ENCODE peak calls at places on chromosome 19, in five cellular contexts. One of them, this sample, is unnamed.

GRCh38 chr19:2549701-2550191 is 73.8 kb downstream of the GADD45B start:
- DNase-seq in H9: no peak
- DNase-seq in mesendoderm: no peak
- DNase-seq in IMR-90: peak
- DNase-seq in neuronal stem cell: no peak
- DNase-seq in this sample: peak

GRCh38 chr19:3750211-3750610 is 11.3 kb downstream of the APBA3 start:
- DNase-seq in IMR-90: no peak
- DNase-seq in neuronal stem cell: no peak
- DNase-seq in H9: no peak
- DNase-seq in mesendoderm: no peak
- DNase-seq in this sample: no peak

GRCh38 chr19:48739400-48739825 is 997 bp downstream of the RASIP1 start:
- DNase-seq in neuronal stem cell: no peak
- DNase-seq in IMR-90: no peak
- DNase-seq in H9: no peak
- DNase-seq in mesendoderm: no peak
- DNase-seq in this sample: no peak

GRCh38 chr19:1027020-1027952 is 878 bp downstream of the CNN2 start:
- DNase-seq in mesendoderm: peak
- DNase-seq in H9: no peak
- DNase-seq in IMR-90: no peak
- DNase-seq in neuronal stem cell: peak
- DNase-seq in this sample: no peak

GRCh38 chr19:1855828-1856255 is 7.5 kb downstream of the KLF16 start:
- DNase-seq in mesendoderm: no peak
- DNase-seq in IMR-90: peak
- DNase-seq in neuronal stem cell: no peak
- DNase-seq in H9: no peak
- DNase-seq in this sample: no peak

GRCh38 chr19:43779820-43780219 is 953 bp downstream of the KCNN4 start:
- DNase-seq in mesendoderm: no peak
- DNase-seq in IMR-90: no peak
- DNase-seq in H9: no peak
- DNase-seq in neuronal stem cell: no peak
- DNase-seq in this sample: no peak

GRCh38 chr19:23482829-23483228 is 87.6 kb upstream of the ZNF91 start:
- DNase-seq in IMR-90: no peak
- DNase-seq in H9: no peak
- DNase-seq in mesendoderm: no peak
- DNase-seq in neuronal stem cell: no peak
- DNase-seq in this sample: no peak

GRCh38 chr19:38736413-38737280 is 7.6 kb downstream of the CAPN12 start:
- DNase-seq in neuronal stem cell: no peak
- DNase-seq in H9: peak
- DNase-seq in mesendoderm: peak
- DNase-seq in IMR-90: no peak
- DNase-seq in this sample: peak

DNA sequence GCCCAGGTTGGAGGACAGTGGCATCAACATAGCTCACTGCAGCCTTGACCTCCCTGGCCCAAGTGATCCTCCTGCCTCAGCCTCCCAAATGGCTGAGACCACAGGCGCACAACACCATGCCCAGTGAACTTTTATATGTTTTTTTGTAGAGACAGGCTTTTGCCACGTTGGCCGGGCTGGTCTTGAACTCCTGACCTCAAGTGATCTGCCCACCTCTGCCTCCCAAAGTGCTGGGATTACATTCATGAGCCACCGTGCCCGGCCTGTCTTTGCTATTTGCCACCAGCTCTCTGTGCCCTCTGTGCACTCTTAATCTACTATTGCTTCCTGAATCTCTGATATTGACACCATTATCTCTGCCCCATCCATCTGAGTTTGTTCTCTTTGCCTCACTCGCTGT is 34.3 kb upstream of the LRRC4B start:
- DNase-seq in H9: no peak
- DNase-seq in neuronal stem cell: no peak
- DNase-seq in mesendoderm: no peak
- DNase-seq in IMR-90: no peak
- DNase-seq in this sample: no peak
- H4K8ac ChIP-seq in H9: no peak
- H4K8ac ChIP-seq in neuronal stem cell: no peak
- H4K8ac ChIP-seq in mesendoderm: no peak
- H4K8ac ChIP-seq in IMR-90: no peak
- H4K8ac ChIP-seq in this sample: no peak

GRCh38 chr19:29336425-29336824 is 123.5 kb upstream of the UQCRFS1 start:
- DNase-seq in mesendoderm: no peak
- DNase-seq in IMR-90: no peak
- DNase-seq in neuronal stem cell: no peak
- DNase-seq in H9: no peak
- DNase-seq in this sample: no peak
- H2AK5ac ChIP-seq in mesendoderm: no peak
- H2AK5ac ChIP-seq in IMR-90: no peak
- H2AK5ac ChIP-seq in neuronal stem cell: no peak
- H2AK5ac ChIP-seq in H9: no peak
- H2AK5ac ChIP-seq in this sample: no peak

DNA sequence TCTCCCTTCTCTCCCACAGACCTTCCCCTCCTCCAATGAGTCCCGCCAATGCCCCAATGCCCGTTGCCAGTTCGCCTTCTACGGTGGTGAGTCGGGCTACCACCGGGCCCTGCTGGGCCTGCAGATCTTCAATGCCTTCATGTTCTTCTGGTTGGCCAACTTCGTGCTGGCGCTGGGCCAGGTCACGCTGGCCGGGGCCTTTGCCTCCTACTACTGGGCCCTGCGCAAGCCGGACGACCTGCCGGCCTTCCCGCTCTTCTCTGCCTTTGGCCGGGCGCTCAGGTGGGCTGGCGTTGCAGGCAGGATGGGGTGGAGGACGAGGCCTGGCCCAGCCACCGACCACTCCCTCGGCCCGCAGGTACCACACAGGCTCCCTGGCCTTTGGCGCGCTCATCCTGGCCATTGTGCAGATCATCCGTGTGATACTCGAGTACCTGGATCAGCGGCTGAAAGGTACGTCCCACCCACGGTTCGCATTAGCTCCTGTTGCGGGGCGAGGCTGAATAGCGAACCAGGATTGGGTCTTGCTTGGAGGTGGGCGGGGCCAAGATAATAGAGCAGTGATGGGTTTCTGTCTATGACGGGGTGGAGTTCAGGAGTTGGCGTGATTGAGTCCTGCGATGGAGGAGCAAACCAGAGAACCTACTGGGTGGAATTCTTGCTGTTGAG is 11.1 kb downstream of the SLC44A2 start:
- DNase-seq in neuronal stem cell: no peak
- DNase-seq in mesendoderm: no peak
- DNase-seq in H9: peak
- DNase-seq in IMR-90: no peak
- DNase-seq in this sample: no peak
- H4K8ac ChIP-seq in neuronal stem cell: no peak
- H4K8ac ChIP-seq in mesendoderm: no peak
- H4K8ac ChIP-seq in H9: no peak
- H4K8ac ChIP-seq in IMR-90: no peak
- H4K8ac ChIP-seq in this sample: no peak

GRCh38 chr19:45556835-45557234 is 27.8 kb downstream of the OPA3 start:
- DNase-seq in neuronal stem cell: no peak
- DNase-seq in IMR-90: no peak
- DNase-seq in mesendoderm: no peak
- DNase-seq in H9: no peak
- DNase-seq in this sample: no peak
- H2AK5ac ChIP-seq in neuronal stem cell: peak
- H2AK5ac ChIP-seq in IMR-90: no peak
- H2AK5ac ChIP-seq in mesendoderm: no peak
- H2AK5ac ChIP-seq in H9: no peak
- H2AK5ac ChIP-seq in this sample: no peak

GRCh38 chr19:42023121-42023942 is 29.3 kb upstream of the ATP1A3 start:
- DNase-seq in H9: peak
- DNase-seq in IMR-90: peak
- DNase-seq in neuronal stem cell: no peak
- DNase-seq in mesendoderm: peak
- DNase-seq in this sample: peak
- H4K8ac ChIP-seq in H9: no peak
- H4K8ac ChIP-seq in IMR-90: no peak
- H4K8ac ChIP-seq in neuronal stem cell: no peak
- H4K8ac ChIP-seq in mesendoderm: no peak
- H4K8ac ChIP-seq in this sample: no peak

GRCh38 chr19:46296722-46297431 is at the start of gene HIF3A:
- DNase-seq in neuronal stem cell: peak
- DNase-seq in IMR-90: no peak
- DNase-seq in mesendoderm: peak
- DNase-seq in H9: peak
- DNase-seq in this sample: no peak
- H2AK5ac ChIP-seq in neuronal stem cell: peak
- H2AK5ac ChIP-seq in IMR-90: no peak
- H2AK5ac ChIP-seq in mesendoderm: peak
- H2AK5ac ChIP-seq in H9: no peak
- H2AK5ac ChIP-seq in this sample: no peak

GRCh38 chr19:8145969-8146368 is 3.4 kb downstream of the FBN3 start:
- DNase-seq in mesendoderm: peak
- DNase-seq in H9: peak
- DNase-seq in neuronal stem cell: no peak
- DNase-seq in IMR-90: no peak
- DNase-seq in this sample: peak

GRCh38 chr19:8141726-8142524 is 7.5 kb downstream of the FBN3 start:
- DNase-seq in neuronal stem cell: no peak
- DNase-seq in H9: no peak
- DNase-seq in mesendoderm: no peak
- DNase-seq in IMR-90: no peak
- DNase-seq in this sample: no peak

GRCh38 chr19:8146877-8147575 is 2.4 kb downstream of the FBN3 start:
- DNase-seq in IMR-90: no peak
- DNase-seq in mesendoderm: no peak
- DNase-seq in H9: no peak
- DNase-seq in neuronal stem cell: no peak
- DNase-seq in this sample: no peak

GRCh38 chr19:8144273-8144672 is 5.1 kb downstream of the FBN3 start:
- DNase-seq in neuronal stem cell: no peak
- DNase-seq in IMR-90: no peak
- DNase-seq in H9: no peak
- DNase-seq in mesendoderm: no peak
- DNase-seq in this sample: no peak

DNA sequence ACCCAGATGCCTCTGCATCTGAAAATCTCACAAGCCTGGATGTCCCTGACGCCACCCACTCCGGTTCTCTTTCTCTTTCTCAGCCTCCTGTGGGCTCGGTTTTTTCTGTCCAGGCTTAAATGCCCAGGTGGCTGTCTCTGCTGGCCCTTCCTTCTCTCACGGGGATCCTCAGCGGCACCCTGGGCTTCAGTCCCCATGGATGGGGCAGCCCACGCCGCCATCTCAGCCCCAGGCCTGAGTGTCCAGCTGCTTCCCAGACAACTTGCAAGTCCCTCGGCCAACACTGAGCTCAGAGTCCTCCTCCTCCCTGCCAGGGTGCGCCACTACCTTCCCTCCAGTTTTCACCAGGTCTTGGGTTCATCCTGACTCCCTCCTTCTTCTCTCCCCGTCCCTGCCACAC is 6.4 kb downstream of the FBN3 start:
- DNase-seq in H9: no peak
- DNase-seq in mesendoderm: no peak
- DNase-seq in neuronal stem cell: no peak
- DNase-seq in IMR-90: no peak
- DNase-seq in this sample: no peak
- H4K8ac ChIP-seq in H9: no peak
- H4K8ac ChIP-seq in mesendoderm: no peak
- H4K8ac ChIP-seq in neuronal stem cell: no peak
- H4K8ac ChIP-seq in IMR-90: no peak
- H4K8ac ChIP-seq in this sample: no peak

GRCh38 chr19:4852484-4852883 is 15.0 kb downstream of the PLIN3 start:
- DNase-seq in IMR-90: no peak
- DNase-seq in neuronal stem cell: no peak
- DNase-seq in H9: no peak
- DNase-seq in mesendoderm: no peak
- DNase-seq in this sample: no peak
- H2AK5ac ChIP-seq in IMR-90: no peak
- H2AK5ac ChIP-seq in neuronal stem cell: no peak
- H2AK5ac ChIP-seq in H9: no peak
- H2AK5ac ChIP-seq in mesendoderm: no peak
- H2AK5ac ChIP-seq in this sample: no peak

DNA sequence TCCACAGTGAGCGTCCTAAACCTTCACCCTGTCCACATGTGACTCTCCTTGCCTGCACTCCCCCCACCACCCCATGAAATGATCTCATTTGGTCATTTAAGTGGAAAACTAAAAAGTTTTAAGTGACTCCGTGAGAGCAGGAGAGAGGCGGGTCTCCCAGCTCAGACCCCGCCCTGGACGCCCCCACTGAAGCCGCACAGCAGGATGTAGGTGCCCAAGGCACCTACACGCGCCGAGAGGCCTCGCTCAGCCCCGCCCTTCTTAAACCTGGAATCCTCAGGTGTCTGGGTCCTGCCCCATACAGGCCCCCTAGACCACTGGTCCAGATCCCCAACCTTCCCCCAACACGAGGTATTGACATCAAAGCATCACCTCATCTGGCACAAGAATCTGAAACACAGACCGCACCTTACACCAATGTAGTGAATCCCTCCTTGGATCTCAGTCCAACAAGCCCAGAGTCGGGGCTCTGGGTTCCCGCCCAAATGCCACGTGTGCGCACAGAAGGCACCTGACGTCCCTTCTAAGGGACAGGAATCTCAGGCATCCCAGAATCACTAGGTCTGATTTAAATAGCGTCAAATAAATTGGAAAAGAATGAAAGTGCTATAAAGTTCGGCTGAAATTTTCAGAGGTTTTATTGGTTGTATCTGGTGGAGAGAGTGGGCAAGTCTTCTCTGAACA is 3.5 kb downstream of the IGFL1 start:
- DNase-seq in mesendoderm: no peak
- DNase-seq in neuronal stem cell: no peak
- DNase-seq in H9: no peak
- DNase-seq in IMR-90: no peak
- DNase-seq in this sample: no peak
- H4K8ac ChIP-seq in mesendoderm: no peak
- H4K8ac ChIP-seq in neuronal stem cell: no peak
- H4K8ac ChIP-seq in H9: no peak
- H4K8ac ChIP-seq in IMR-90: no peak
- H4K8ac ChIP-seq in this sample: no peak

This sample was measured in trophoblast cell.